ENCODE peak calls at places on chromosomes 16 and 17, in five cellular contexts. W, C, S, B and V are unnamed samples.

GRCh38 chr16:11390573-11391495 is 45.6 kb downstream of the RMI2 start:
- DNase-seq in B (no peak), W (no peak), S (no peak), C (no peak), V (no peak)

GRCh38 chr17:62966426-62967110 is 533 bp downstream of the TANC2 start:
- DNase-seq in W (peak), B (peak), C (peak), S (no peak), V (no peak)

GRCh38 chr17:954431-955164 is 25.0 kb downstream of the NXN start:
- DNase-seq in S (no peak), B (peak), C (peak), W (peak), V (no peak)

GRCh38 chr17:8851600-8851999 is 15.9 kb downstream of the PIK3R6 start:
- DNase-seq in S (no peak), W (no peak), B (no peak), C (no peak), V (no peak)

GRCh38 chr16:69408451-69408850 is 16.0 kb upstream of the CYB5B start:
- DNase-seq in B (no peak), S (no peak), W (no peak), C (peak), V (no peak)

GRCh38 chr17:16491703-16492612 is at the start of gene LRRC75A:
- DNase-seq in W (peak), B (peak), C (no peak), S (no peak), V (no peak)

GRCh38 chr16:79097090-79097489 is 503.4 kb downstream of the MAF start:
- DNase-seq in B (no peak), W (no peak), C (no peak), S (no peak), V (no peak)

GRCh38 chr16:15599303-15600070 is 43.5 kb downstream of the MARF1 start:
- DNase-seq in C (no peak), B (no peak), S (no peak), W (no peak), V (no peak)

GRCh38 chr17:70102531-70102930 is 27.5 kb downstream of the KCNJ16 start:
- DNase-seq in W (no peak), B (no peak), C (no peak), S (no peak), V (no peak)

GRCh38 chr16:1196494-1196893 is 28.6 kb downstream of the TPSG1 start:
- DNase-seq in B (no peak), C (no peak), W (no peak), S (no peak), V (no peak)

GRCh38 chr17:12391468-12391867 is 274.2 kb upstream of the MYOCD start:
- DNase-seq in B (no peak), W (no peak), S (no peak), C (no peak), V (peak)

GRCh38 chr17:56913000-56913866 is 616 bp downstream of the TRIM25 start:
- DNase-seq in W (peak), B (peak), S (no peak), C (no peak), V (no peak)

GRCh38 chr16:10946308-10946707 is 1.9 kb downstream of the CLEC16A start:
- DNase-seq in C (no peak), S (no peak), W (no peak), B (peak), V (no peak)

GRCh38 chr17:30363715-30364202 is 15.0 kb upstream of the CPD start:
- DNase-seq in C (no peak), S (no peak), B (no peak), W (no peak), V (no peak)

GRCh38 chr17:67555855-67556254 is 161.9 kb upstream of the NOL11 start:
- DNase-seq in C (no peak), B (no peak), W (no peak), S (no peak), V (no peak)

GRCh38 chr17:305090-305976 is 47.3 kb downstream of the RPH3AL start:
- DNase-seq in C (peak), S (peak), W (peak), B (no peak), V (no peak)

GRCh38 chr16:88026964-88027938 is 76.0 kb downstream of the BANP start:
- DNase-seq in W (no peak), B (no peak), C (no peak), S (peak), V (no peak)

GRCh38 chr17:79987187-79987889 is 48.3 kb downstream of the TBC1D16 start:
- DNase-seq in W (no peak), C (no peak), S (no peak), B (peak), V (no peak)

GRCh38 chr17:752620-753219 is 656 bp upstream of the GEMIN4 start:
- DNase-seq in C (peak), B (peak), W (no peak), S (no peak), V (peak)

GRCh38 chr17:81460856-81461460 is 51.6 kb downstream of the ACTG1 start:
- DNase-seq in W (no peak), S (no peak), C (no peak), B (no peak), V (no peak)

GRCh38 chr17:81459864-81460263 is 52.7 kb downstream of the ACTG1 start:
- DNase-seq in W (no peak), B (no peak), S (no peak), C (no peak), V (no peak)

GRCh38 chr17:81457917-81458555 is 54.6 kb downstream of the ACTG1 start:
- DNase-seq in W (no peak), S (no peak), B (no peak), C (no peak), V (no peak)

GRCh38 chr17:81458628-81459027 is 54.0 kb downstream of the ACTG1 start:
- DNase-seq in C (no peak), S (no peak), B (no peak), W (no peak), V (no peak)

DNA sequence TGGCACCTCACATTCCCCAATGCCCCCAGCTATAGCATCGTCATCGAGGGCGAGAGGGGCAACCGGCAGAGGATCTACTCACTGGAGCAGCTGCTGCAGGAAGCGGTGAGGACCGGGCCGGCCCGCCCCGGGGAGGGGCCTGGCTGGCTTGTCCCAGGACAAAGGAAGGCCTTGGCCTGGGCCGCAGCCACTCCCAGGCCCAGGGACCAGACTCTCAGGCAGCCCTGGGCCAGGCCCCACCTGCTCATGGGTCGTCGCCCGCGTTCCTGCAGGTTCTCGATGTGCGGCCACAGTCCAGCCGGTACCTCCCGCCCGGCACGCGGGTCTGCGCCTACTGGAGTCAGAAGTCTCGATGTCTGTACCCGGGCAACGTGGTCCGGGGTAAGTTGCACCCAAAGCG is 53.4 kb downstream of the ACTG1 start:
- DNase-seq in B (no peak), S (no peak), C (no peak), W (no peak), V (no peak)
- H3K4me3 ChIP-seq in B (no peak), S (no peak), C (no peak), W (no peak), V (no peak)

DNA sequence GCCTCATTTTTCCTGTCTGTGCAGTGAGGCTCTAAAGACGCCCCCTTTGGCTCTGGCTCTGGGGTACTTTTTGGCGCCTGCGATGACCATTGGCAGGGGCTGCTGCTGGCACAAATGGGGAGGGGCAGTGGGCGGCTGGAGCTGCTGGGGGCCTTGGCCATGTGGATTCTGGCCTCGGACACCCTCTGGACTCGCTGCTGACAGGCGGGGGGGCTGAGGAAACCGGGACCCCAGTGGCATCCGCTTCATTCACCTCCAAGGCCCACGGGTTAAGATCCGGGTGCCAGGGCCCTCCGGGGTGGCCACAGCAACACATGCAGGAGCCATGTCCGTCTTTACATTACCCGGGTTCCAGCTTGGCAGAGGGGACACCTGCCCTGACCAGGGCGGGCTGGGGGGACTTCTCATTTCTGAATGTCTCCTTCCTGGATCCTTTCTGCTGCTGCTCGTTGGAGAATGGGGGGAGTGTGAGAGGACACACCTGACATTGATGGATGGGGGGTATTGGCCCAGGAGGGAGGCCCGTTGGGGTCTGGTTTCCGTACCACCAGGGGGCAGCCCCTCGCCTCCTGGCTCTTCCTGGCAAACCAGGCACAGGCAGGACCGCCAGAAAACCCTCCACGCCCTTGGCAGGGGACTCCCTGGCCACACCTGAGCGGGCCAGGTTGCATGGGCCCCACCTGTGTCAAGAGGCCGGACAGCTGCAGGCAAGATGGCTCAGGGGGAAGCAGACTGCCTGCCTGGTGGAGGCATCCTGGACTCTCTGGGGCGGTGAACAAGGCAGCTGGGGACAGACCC is 21.8 kb downstream of the GSE1 start:
- DNase-seq in S (no peak), W (no peak), B (peak), C (no peak), V (no peak)
- TF ChIP-seq CTCF in S (peak), W (no peak), B (peak), C (peak), V (no peak)

GRCh38 chr17:55722016-55722706 is 503 bp downstream of the TMEM100 start:
- DNase-seq in C (no peak), S (no peak), B (no peak), W (peak), V (no peak)

GRCh38 chr17:55722742-55723487 is at the start of gene TMEM100:
- DNase-seq in B (peak), S (no peak), C (no peak), W (no peak), V (no peak)

GRCh38 chr17:55723488-55723848 is 804 bp upstream of the TMEM100 start:
- DNase-seq in W (no peak), B (no peak), S (no peak), C (no peak), V (no peak)

GRCh38 chr17:55717898-55718735 is 4.5 kb downstream of the TMEM100 start:
- DNase-seq in S (no peak), C (peak), W (peak), B (peak), V (peak)

GRCh38 chr17:55720917-55721836 is 1.5 kb downstream of the TMEM100 start:
- DNase-seq in C (no peak), W (peak), B (no peak), S (no peak), V (peak)
- H3K4me3 ChIP-seq in C (no peak), W (no peak), B (no peak), S (no peak), V (no peak)

DNA sequence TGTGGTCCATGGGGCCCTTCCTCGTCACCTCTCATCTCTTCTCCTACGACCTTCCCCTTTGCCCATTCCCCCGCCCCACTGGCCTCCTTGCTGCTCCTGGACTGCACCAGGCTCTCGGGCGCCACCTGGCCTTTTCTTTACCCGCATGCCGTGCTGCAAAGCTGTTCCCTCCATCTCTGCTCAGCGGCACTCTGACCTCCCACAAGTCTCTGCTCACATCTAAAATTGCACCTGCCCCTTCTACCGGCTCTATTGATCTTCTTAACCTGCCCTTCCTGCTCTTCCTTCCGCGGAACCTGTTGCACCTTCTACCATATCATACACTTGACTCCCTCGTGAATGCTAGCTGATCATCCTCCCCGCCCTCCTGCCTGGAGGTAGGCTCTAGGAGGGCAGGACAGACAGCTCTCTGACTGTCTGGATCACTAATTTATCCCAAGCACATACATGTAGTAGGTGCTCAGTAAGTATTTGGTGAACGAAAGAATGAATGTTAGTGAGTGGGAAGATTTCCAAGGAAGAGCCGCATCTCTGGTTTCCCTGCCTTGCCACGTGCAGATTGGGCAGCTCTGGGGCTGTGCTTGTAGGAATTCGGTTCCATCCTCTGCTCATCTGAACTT is 17.3 kb downstream of the DNAH17 start:
- DNase-seq in C (no peak), B (peak), W (no peak), S (no peak), V (no peak)
- TF ChIP-seq CTCF in C (no peak), B (peak), W (no peak), S (peak), V (peak)

GRCh38 chr17:45225051-45225700 is 3.5 kb downstream of the FMNL1 start:
- DNase-seq in W (no peak), B (no peak), S (no peak), C (peak), V (no peak)
- H3K4me3 ChIP-seq in W (no peak), B (no peak), S (no peak), C (no peak), V (no peak)

GRCh38 chr17:75289122-75289831 is at the start of gene SLC25A19:
- DNase-seq in C (peak), S (peak), W (peak), B (peak), V (peak)
- TF ChIP-seq CTCF in C (no peak), S (peak), W (no peak), B (peak), V (peak)

DNA sequence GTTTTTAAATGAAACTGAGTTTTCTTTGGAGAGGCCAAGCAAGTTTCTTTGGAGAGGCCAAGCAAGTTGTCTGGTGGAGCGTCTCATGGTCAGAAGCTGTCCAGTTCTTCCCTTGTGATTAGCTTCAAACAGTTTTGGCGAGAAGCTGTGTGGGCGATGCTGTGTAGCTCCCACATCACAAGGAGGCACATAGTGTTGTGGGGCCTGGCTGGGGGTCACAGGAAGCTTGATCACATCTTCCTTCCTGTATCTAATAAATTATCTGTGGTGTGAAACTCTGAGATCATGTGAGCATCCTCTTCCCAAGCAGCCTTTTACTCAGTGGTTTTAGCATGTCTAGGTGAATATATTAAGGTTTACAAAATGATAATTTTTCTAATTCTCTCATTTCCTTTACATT is 33.9 kb downstream of the SPECC1 start:
- DNase-seq in C (no peak), S (no peak), W (no peak), B (no peak), V (no peak)
- H3K4me3 ChIP-seq in C (no peak), S (no peak), W (no peak), B (no peak), V (no peak)